ENCODE peak calls at places on chromosomes 11 and 22, in four cellular contexts. A is CD4-positive, alpha-beta memory T cell; D is small intestine; Z is mucosa of descending colon. Y is an unnamed sample. For H3K4me1, the result is how much of the 10 kb centered on the place peaks cover.

GRCh38 chr11:13010737-13011342 is 1.7 kb downstream of the RASSF10 start:
- DNase-seq in A (no peak), D (no peak), Z (peak), Y (no peak)

GRCh38 chr11:6655790-6656580 is at the start of gene DCHS1:
- DNase-seq in A (no peak), D (no peak), Z (peak), Y (peak)

GRCh38 chr11:60767388-60767811 is 10.7 kb downstream of the MS4A15 start:
- DNase-seq in A (no peak), D (no peak), Z (no peak), Y (peak)

GRCh38 chr11:114059278-114059983 is at the start of gene ZBTB16:
- DNase-seq in A (peak), D (peak), Z (peak), Y (peak)

GRCh38 chr11:9529333-9529648 is 44.2 kb upstream of the WEE1 start:
- DNase-seq in A (no peak), D (no peak), Z (peak), Y (no peak)

GRCh38 chr22:21443735-21444421 is 23.3 kb upstream of the TMEM191C start:
- DNase-seq in A (no peak), D (no peak), Z (peak), Y (peak)

GRCh38 chr22:19663821-19664325 is 50.4 kb upstream of the SEPTIN5 start:
- DNase-seq in A (no peak), D (no peak), Z (no peak), Y (no peak)

GRCh38 chr22:26162961-26163360 is 6.3 kb upstream of the SEZ6L start:
- DNase-seq in A (no peak), D (no peak), Z (no peak), Y (no peak)

GRCh38 chr11:58905141-58905715 is 34.1 kb upstream of the GLYATL1 start:
- DNase-seq in A (no peak), D (no peak), Z (peak), Y (no peak)

GRCh38 chr11:16403851-16404250 is 47.5 kb upstream of the SOX6 start:
- DNase-seq in A (no peak), D (no peak), Z (no peak), Y (no peak)

GRCh38 chr11:66050581-66051231 is 1.5 kb upstream of the SF3B2 start:
- DNase-seq in A (no peak), D (no peak), Z (no peak), Y (peak)

GRCh38 chr11:128341280-128341679 is 246.1 kb downstream of the ETS1 start:
- DNase-seq in A (peak), D (peak), Z (no peak), Y (no peak)

GRCh38 chr22:36330127-36330526 is 57.6 kb downstream of the MYH9 start:
- DNase-seq in A (peak), D (no peak), Z (no peak), Y (no peak)
- H3K4me1 ChIP-seq in A (half or more), D (under half), Z (half or more), Y (half or more)

GRCh38 chr22:41517172-41518047 is 26.9 kb downstream of the POLR3H start:
- DNase-seq in A (no peak), D (peak), Z (no peak), Y (no peak)

GRCh38 chr22:41511521-41511968 is 32.7 kb downstream of the POLR3H start:
- DNase-seq in A (no peak), D (no peak), Z (no peak), Y (no peak)

GRCh38 chr22:41512421-41513194 is 31.7 kb downstream of the POLR3H start:
- DNase-seq in A (no peak), D (no peak), Z (no peak), Y (no peak)

GRCh38 chr22:41516462-41516861 is 27.8 kb downstream of the POLR3H start:
- DNase-seq in A (no peak), D (no peak), Z (no peak), Y (no peak)

GRCh38 chr22:41513391-41513790 is 30.9 kb downstream of the POLR3H start:
- DNase-seq in A (no peak), D (no peak), Z (no peak), Y (no peak)
- H3K4me1 ChIP-seq in A (under half), D (under half), Z (under half), Y (under half)

GRCh38 chr11:126186031-126186698 is 25.3 kb downstream of the RPUSD4 start:
- DNase-seq in A (no peak), D (no peak), Z (no peak), Y (peak)

GRCh38 chr11:126189109-126189929 is 22.1 kb downstream of the RPUSD4 start:
- DNase-seq in A (no peak), D (no peak), Z (no peak), Y (peak)

GRCh38 chr11:126186708-126187481 is 24.6 kb downstream of the RPUSD4 start:
- DNase-seq in A (no peak), D (no peak), Z (no peak), Y (peak)

GRCh38 chr11:126190792-126191191 is 20.7 kb downstream of the RPUSD4 start:
- DNase-seq in A (no peak), D (no peak), Z (no peak), Y (no peak)

DNA sequence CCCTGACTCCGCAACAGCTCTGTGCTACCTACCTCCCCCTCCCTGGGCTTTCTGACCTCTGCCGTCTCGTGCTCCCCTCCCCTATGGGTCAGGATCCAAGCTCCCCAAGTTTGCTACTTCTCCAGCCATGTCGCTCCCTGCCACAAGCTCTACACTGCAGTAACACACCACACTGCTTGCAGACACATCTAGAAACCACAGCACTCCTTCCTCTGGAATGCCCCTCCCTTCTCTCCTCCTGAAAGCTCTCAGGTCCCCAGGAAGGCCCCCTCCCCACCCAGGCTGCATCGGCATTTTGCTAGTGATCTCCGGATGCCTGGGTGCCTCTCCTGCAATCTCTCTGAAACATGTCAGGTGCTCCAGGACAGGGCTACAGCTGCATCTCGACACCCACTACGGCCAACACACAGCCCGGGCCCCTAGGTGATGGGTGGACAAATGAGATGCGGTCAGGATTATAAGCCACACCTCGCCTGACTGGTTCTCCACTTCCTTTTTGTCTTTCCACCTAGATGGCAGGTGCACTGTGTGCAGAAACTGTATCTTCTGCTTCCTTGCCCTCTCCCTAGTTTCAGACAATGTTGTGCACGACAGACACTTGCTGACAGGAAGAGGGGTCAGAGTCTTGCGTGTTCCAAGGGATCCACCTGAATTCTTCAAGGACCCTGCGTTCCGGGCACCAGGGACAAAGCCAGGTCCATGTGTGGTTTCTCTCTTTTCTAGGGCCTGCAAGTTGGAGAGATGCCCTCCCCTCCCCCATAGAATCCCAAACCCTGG is 22.9 kb downstream of the RPUSD4 start:
- DNase-seq in A (no peak), D (no peak), Z (no peak), Y (peak)
- H3K4me1 ChIP-seq in A (under half), D (under half), Z (under half), Y (under half)

GRCh38 chr11:2378527-2379210 is 1.6 kb downstream of the CD81 start:
- DNase-seq in A (no peak), D (no peak), Z (peak), Y (peak)
- H3K4me1 ChIP-seq in A (under half), D (under half), Z (half or more), Y (half or more)

GRCh38 chr22:45916515-45916914 is 60.4 kb downstream of the WNT7B start:
- DNase-seq in A (no peak), D (no peak), Z (no peak), Y (no peak)
- H3K4me1 ChIP-seq in A (under half), D (under half), Z (under half), Y (under half)

Y was measured in spleen.